ENCODE peak calls at places on chromosome 7, in nine cellular contexts. One of them, this sample, is unnamed.

GRCh38 chr7:6198687-6199595 is 73.5 kb downstream of the CYTH3 start:
- DNase-seq in OCI-LY7: no peak
- DNase-seq in hepatocyte: no peak
- DNase-seq in GM23338: peak
- DNase-seq in neural progenitor cell: peak
- DNase-seq in GM23248: no peak
- DNase-seq in PC-3: no peak
- DNase-seq in SK-N-SH: no peak
- DNase-seq in MM.1S: no peak
- DNase-seq in this sample: no peak

GRCh38 chr7:131388126-131388525 is 60.5 kb downstream of the MKLN1 start:
- DNase-seq in OCI-LY7: no peak
- DNase-seq in hepatocyte: no peak
- DNase-seq in GM23338: no peak
- DNase-seq in neural progenitor cell: no peak
- DNase-seq in GM23248: no peak
- DNase-seq in PC-3: no peak
- DNase-seq in SK-N-SH: no peak
- DNase-seq in MM.1S: no peak
- DNase-seq in this sample: no peak

GRCh38 chr7:23373151-23374004 is 74.2 kb downstream of the MALSU1 start:
- DNase-seq in OCI-LY7: peak
- DNase-seq in hepatocyte: no peak
- DNase-seq in GM23338: no peak
- DNase-seq in neural progenitor cell: no peak
- DNase-seq in GM23248: no peak
- DNase-seq in PC-3: peak
- DNase-seq in SK-N-SH: no peak
- DNase-seq in MM.1S: peak
- DNase-seq in this sample: no peak

GRCh38 chr7:150514748-150515222 is at the start of gene GIMAP7:
- DNase-seq in OCI-LY7: no peak
- DNase-seq in hepatocyte: peak
- DNase-seq in GM23338: no peak
- DNase-seq in neural progenitor cell: no peak
- DNase-seq in GM23248: no peak
- DNase-seq in PC-3: no peak
- DNase-seq in SK-N-SH: no peak
- DNase-seq in MM.1S: peak
- DNase-seq in this sample: no peak

GRCh38 chr7:17991866-17992648 is 35.6 kb downstream of the PRPS1L1 start:
- DNase-seq in OCI-LY7: peak
- DNase-seq in hepatocyte: no peak
- DNase-seq in GM23338: peak
- DNase-seq in neural progenitor cell: peak
- DNase-seq in GM23248: peak
- DNase-seq in PC-3: no peak
- DNase-seq in SK-N-SH: no peak
- DNase-seq in MM.1S: no peak
- DNase-seq in this sample: no peak

GRCh38 chr7:13851756-13852155 is 137.7 kb downstream of the ETV1 start:
- DNase-seq in OCI-LY7: no peak
- DNase-seq in hepatocyte: peak
- DNase-seq in GM23338: peak
- DNase-seq in neural progenitor cell: peak
- DNase-seq in GM23248: peak
- DNase-seq in PC-3: no peak
- DNase-seq in SK-N-SH: peak
- DNase-seq in MM.1S: no peak
- DNase-seq in this sample: no peak

GRCh38 chr7:137804819-137805218 is 42.0 kb downstream of the DGKI start:
- DNase-seq in OCI-LY7: no peak
- DNase-seq in hepatocyte: no peak
- DNase-seq in GM23338: no peak
- DNase-seq in neural progenitor cell: no peak
- DNase-seq in GM23248: peak
- DNase-seq in PC-3: no peak
- DNase-seq in SK-N-SH: no peak
- DNase-seq in MM.1S: no peak
- DNase-seq in this sample: no peak

GRCh38 chr7:11130012-11130411 is 156.3 kb downstream of the PHF14 start:
- DNase-seq in OCI-LY7: no peak
- DNase-seq in hepatocyte: no peak
- DNase-seq in GM23338: no peak
- DNase-seq in neural progenitor cell: no peak
- DNase-seq in GM23248: no peak
- DNase-seq in PC-3: no peak
- DNase-seq in SK-N-SH: no peak
- DNase-seq in MM.1S: no peak
- DNase-seq in this sample: no peak

GRCh38 chr7:140005754-140006503 is 56.8 kb downstream of the PARP12 start:
- DNase-seq in OCI-LY7: no peak
- DNase-seq in hepatocyte: peak
- DNase-seq in GM23338: peak
- DNase-seq in neural progenitor cell: peak
- DNase-seq in GM23248: peak
- DNase-seq in PC-3: peak
- DNase-seq in SK-N-SH: no peak
- DNase-seq in MM.1S: no peak
- DNase-seq in this sample: peak

GRCh38 chr7:11298220-11298619 is 324.5 kb downstream of the PHF14 start:
- DNase-seq in OCI-LY7: no peak
- DNase-seq in hepatocyte: no peak
- DNase-seq in GM23338: peak
- DNase-seq in neural progenitor cell: no peak
- DNase-seq in GM23248: no peak
- DNase-seq in PC-3: no peak
- DNase-seq in SK-N-SH: no peak
- DNase-seq in MM.1S: no peak
- DNase-seq in this sample: no peak

GRCh38 chr7:140260767-140261486 is 84.1 kb upstream of the KDM7A start:
- DNase-seq in OCI-LY7: no peak
- DNase-seq in hepatocyte: no peak
- DNase-seq in GM23338: no peak
- DNase-seq in neural progenitor cell: no peak
- DNase-seq in GM23248: no peak
- DNase-seq in PC-3: no peak
- DNase-seq in SK-N-SH: no peak
- DNase-seq in MM.1S: no peak
- DNase-seq in this sample: no peak

GRCh38 chr7:143259765-143260164 is 3.5 kb upstream of the GSTK1 start:
- DNase-seq in OCI-LY7: no peak
- DNase-seq in hepatocyte: peak
- DNase-seq in GM23338: no peak
- DNase-seq in neural progenitor cell: no peak
- DNase-seq in GM23248: no peak
- DNase-seq in PC-3: peak
- DNase-seq in SK-N-SH: no peak
- DNase-seq in MM.1S: no peak
- DNase-seq in this sample: peak

GRCh38 chr7:157553256-157553655 is 216.5 kb downstream of the DNAJB6 start:
- DNase-seq in OCI-LY7: no peak
- DNase-seq in hepatocyte: no peak
- DNase-seq in GM23338: no peak
- DNase-seq in neural progenitor cell: no peak
- DNase-seq in GM23248: no peak
- DNase-seq in PC-3: no peak
- DNase-seq in SK-N-SH: no peak
- DNase-seq in MM.1S: no peak
- DNase-seq in this sample: no peak

GRCh38 chr7:474605-475424 is 44.8 kb downstream of the PDGFA start:
- DNase-seq in OCI-LY7: no peak
- DNase-seq in hepatocyte: no peak
- DNase-seq in GM23338: no peak
- DNase-seq in neural progenitor cell: no peak
- DNase-seq in GM23248: no peak
- DNase-seq in PC-3: no peak
- DNase-seq in SK-N-SH: no peak
- DNase-seq in MM.1S: no peak
- DNase-seq in this sample: no peak
- TF ChIP-seq EZH2phosphoT487 in OCI-LY7: no peak
- TF ChIP-seq EZH2phosphoT487 in hepatocyte: no peak
- TF ChIP-seq EZH2phosphoT487 in GM23338: no peak
- TF ChIP-seq EZH2phosphoT487 in neural progenitor cell: no peak
- TF ChIP-seq EZH2phosphoT487 in GM23248: no peak
- TF ChIP-seq EZH2phosphoT487 in PC-3: no peak
- TF ChIP-seq EZH2phosphoT487 in SK-N-SH: no peak
- TF ChIP-seq EZH2phosphoT487 in MM.1S: no peak
- TF ChIP-seq EZH2phosphoT487 in this sample: no peak

DNA sequence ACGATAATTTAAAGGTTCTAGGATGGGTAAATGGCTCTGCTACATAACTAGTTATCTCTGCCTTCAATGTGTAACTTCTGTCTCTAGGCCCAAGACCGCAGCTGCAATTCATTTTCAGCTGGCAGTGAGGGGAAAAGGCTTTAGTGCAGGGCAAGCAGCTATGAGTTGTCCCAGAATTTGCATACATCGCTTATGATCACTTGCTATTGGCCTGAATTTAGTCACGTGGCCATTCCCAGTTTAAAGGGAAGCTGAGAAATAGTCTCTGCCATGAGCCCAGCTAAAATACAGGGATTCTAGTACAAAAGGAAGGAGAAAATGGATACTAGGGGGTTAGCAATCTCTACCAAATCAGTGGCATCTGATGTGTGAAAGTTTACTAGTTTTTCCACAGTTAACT is 145.8 kb upstream of the IMMP2L start:
- DNase-seq in OCI-LY7: no peak
- DNase-seq in hepatocyte: no peak
- DNase-seq in GM23338: no peak
- DNase-seq in neural progenitor cell: no peak
- DNase-seq in GM23248: peak
- DNase-seq in PC-3: no peak
- DNase-seq in SK-N-SH: no peak
- DNase-seq in MM.1S: no peak
- DNase-seq in this sample: no peak
- TF ChIP-seq EZH2phosphoT487 in OCI-LY7: no peak
- TF ChIP-seq EZH2phosphoT487 in hepatocyte: no peak
- TF ChIP-seq EZH2phosphoT487 in GM23338: no peak
- TF ChIP-seq EZH2phosphoT487 in neural progenitor cell: no peak
- TF ChIP-seq EZH2phosphoT487 in GM23248: no peak
- TF ChIP-seq EZH2phosphoT487 in PC-3: no peak
- TF ChIP-seq EZH2phosphoT487 in SK-N-SH: no peak
- TF ChIP-seq EZH2phosphoT487 in MM.1S: no peak
- TF ChIP-seq EZH2phosphoT487 in this sample: no peak

DNA sequence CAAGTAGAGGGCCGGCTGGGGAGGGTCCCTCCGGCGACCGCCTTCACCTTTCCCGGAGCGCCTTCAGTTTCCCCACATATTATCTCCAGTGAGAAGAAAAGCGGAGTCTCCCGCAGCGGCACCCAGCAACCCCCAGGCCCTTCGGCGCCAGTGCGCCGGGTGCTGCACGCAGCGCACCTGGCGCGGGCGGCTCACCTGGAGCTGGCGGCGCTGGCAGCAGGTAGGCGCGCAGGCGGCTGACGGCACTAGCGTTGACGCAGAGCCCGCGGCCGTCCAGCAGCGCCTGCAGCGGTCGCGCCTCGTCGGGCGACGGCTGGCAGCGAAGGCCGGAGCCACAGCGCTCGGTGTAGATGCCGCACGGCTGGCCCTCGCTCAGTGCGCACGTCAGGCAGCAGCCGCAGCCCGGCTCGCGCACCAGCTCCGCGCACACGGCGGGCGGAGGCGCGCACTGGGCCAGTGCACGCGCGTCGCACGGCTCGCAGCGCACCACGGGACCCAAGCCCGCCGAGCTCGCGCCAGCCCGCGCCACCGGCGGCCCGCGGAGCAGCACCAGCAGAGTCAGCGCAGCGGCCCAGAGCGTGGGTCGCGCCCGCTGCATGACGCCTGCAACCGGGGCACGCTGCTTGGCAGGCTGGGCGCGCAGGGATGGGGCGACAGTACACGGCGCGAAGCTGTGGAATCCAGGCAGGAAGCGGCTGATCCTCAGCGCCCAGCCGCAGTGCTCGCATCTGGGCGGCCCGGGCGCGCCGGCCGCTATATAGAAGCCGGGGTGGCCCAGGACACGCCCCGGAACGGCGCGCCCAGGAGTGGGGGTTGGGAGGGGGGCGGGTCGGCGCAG is at the start of gene IGFBP3:
- DNase-seq in OCI-LY7: no peak
- DNase-seq in hepatocyte: peak
- DNase-seq in GM23338: peak
- DNase-seq in neural progenitor cell: peak
- DNase-seq in GM23248: peak
- DNase-seq in PC-3: peak
- DNase-seq in SK-N-SH: peak
- DNase-seq in MM.1S: peak
- DNase-seq in this sample: no peak
- TF ChIP-seq EZH2phosphoT487 in OCI-LY7: no peak
- TF ChIP-seq EZH2phosphoT487 in hepatocyte: no peak
- TF ChIP-seq EZH2phosphoT487 in GM23338: no peak
- TF ChIP-seq EZH2phosphoT487 in neural progenitor cell: peak
- TF ChIP-seq EZH2phosphoT487 in GM23248: no peak
- TF ChIP-seq EZH2phosphoT487 in PC-3: peak
- TF ChIP-seq EZH2phosphoT487 in SK-N-SH: no peak
- TF ChIP-seq EZH2phosphoT487 in MM.1S: no peak
- TF ChIP-seq EZH2phosphoT487 in this sample: no peak

GRCh38 chr7:27329917-27330316 is 87.3 kb downstream of the EVX1 start:
- DNase-seq in OCI-LY7: no peak
- DNase-seq in hepatocyte: no peak
- DNase-seq in GM23338: peak
- DNase-seq in neural progenitor cell: no peak
- DNase-seq in GM23248: peak
- DNase-seq in PC-3: peak
- DNase-seq in SK-N-SH: peak
- DNase-seq in MM.1S: no peak
- DNase-seq in this sample: no peak
- TF ChIP-seq EZH2phosphoT487 in OCI-LY7: no peak
- TF ChIP-seq EZH2phosphoT487 in hepatocyte: no peak
- TF ChIP-seq EZH2phosphoT487 in GM23338: no peak
- TF ChIP-seq EZH2phosphoT487 in neural progenitor cell: no peak
- TF ChIP-seq EZH2phosphoT487 in GM23248: no peak
- TF ChIP-seq EZH2phosphoT487 in PC-3: no peak
- TF ChIP-seq EZH2phosphoT487 in SK-N-SH: no peak
- TF ChIP-seq EZH2phosphoT487 in MM.1S: no peak
- TF ChIP-seq EZH2phosphoT487 in this sample: no peak

GRCh38 chr7:159140170-159140910 is 4.3 kb downstream of the VIPR2 start:
- DNase-seq in OCI-LY7: no peak
- DNase-seq in hepatocyte: no peak
- DNase-seq in GM23338: peak
- DNase-seq in neural progenitor cell: no peak
- DNase-seq in GM23248: no peak
- DNase-seq in PC-3: no peak
- DNase-seq in SK-N-SH: no peak
- DNase-seq in MM.1S: no peak
- DNase-seq in this sample: no peak
- TF ChIP-seq EZH2phosphoT487 in OCI-LY7: no peak
- TF ChIP-seq EZH2phosphoT487 in hepatocyte: no peak
- TF ChIP-seq EZH2phosphoT487 in GM23338: no peak
- TF ChIP-seq EZH2phosphoT487 in neural progenitor cell: no peak
- TF ChIP-seq EZH2phosphoT487 in GM23248: no peak
- TF ChIP-seq EZH2phosphoT487 in PC-3: no peak
- TF ChIP-seq EZH2phosphoT487 in SK-N-SH: no peak
- TF ChIP-seq EZH2phosphoT487 in MM.1S: no peak
- TF ChIP-seq EZH2phosphoT487 in this sample: no peak

GRCh38 chr7:36777062-36777461 is 52.8 kb upstream of the AOAH start:
- DNase-seq in OCI-LY7: no peak
- DNase-seq in hepatocyte: no peak
- DNase-seq in GM23338: no peak
- DNase-seq in neural progenitor cell: no peak
- DNase-seq in GM23248: no peak
- DNase-seq in PC-3: no peak
- DNase-seq in SK-N-SH: no peak
- DNase-seq in MM.1S: no peak
- DNase-seq in this sample: no peak
- TF ChIP-seq EZH2phosphoT487 in OCI-LY7: no peak
- TF ChIP-seq EZH2phosphoT487 in hepatocyte: no peak
- TF ChIP-seq EZH2phosphoT487 in GM23338: no peak
- TF ChIP-seq EZH2phosphoT487 in neural progenitor cell: no peak
- TF ChIP-seq EZH2phosphoT487 in GM23248: no peak
- TF ChIP-seq EZH2phosphoT487 in PC-3: no peak
- TF ChIP-seq EZH2phosphoT487 in SK-N-SH: no peak
- TF ChIP-seq EZH2phosphoT487 in MM.1S: no peak
- TF ChIP-seq EZH2phosphoT487 in this sample: no peak